ENCODE peak calls at places on chromosome 5, in nine cellular contexts. One of them, this sample, is unnamed.

GRCh38 chr5:59241119-59241518 is 652.4 kb downstream of the PDE4D start:
- DNase-seq in fibroblast of pulmonary artery: no peak
- DNase-seq in A549: no peak
- DNase-seq in HT-29: no peak
- DNase-seq in neuronal stem cell: no peak
- DNase-seq in cardiac muscle cell: no peak
- DNase-seq in HT1080: no peak
- DNase-seq in choroid plexus epithelial cell: no peak
- DNase-seq in HFFc6: no peak
- DNase-seq in this sample: no peak

GRCh38 chr5:59187772-59188347 is 605.0 kb downstream of the RAB3C start:
- DNase-seq in fibroblast of pulmonary artery: peak; percentile 76
- DNase-seq in A549: no peak
- DNase-seq in HT-29: no peak
- DNase-seq in neuronal stem cell: no peak
- DNase-seq in cardiac muscle cell: peak; percentile 80
- DNase-seq in HT1080: peak; percentile 27
- DNase-seq in choroid plexus epithelial cell: peak; percentile 84
- DNase-seq in HFFc6: no peak
- DNase-seq in this sample: no peak

GRCh38 chr5:139492700-139493192 is 10.2 kb upstream of the STING1 start:
- DNase-seq in fibroblast of pulmonary artery: peak; percentile 46
- DNase-seq in A549: no peak
- DNase-seq in HT-29: no peak
- DNase-seq in neuronal stem cell: no peak
- DNase-seq in cardiac muscle cell: peak; percentile 44
- DNase-seq in HT1080: peak; percentile 59
- DNase-seq in choroid plexus epithelial cell: peak; percentile 52
- DNase-seq in HFFc6: peak; percentile 61
- DNase-seq in this sample: peak; percentile 24

GRCh38 chr5:24535646-24536045 is 109.1 kb downstream of the CDH10 start:
- DNase-seq in fibroblast of pulmonary artery: no peak
- DNase-seq in A549: no peak
- DNase-seq in HT-29: peak; percentile 7
- DNase-seq in neuronal stem cell: no peak
- DNase-seq in cardiac muscle cell: no peak
- DNase-seq in HT1080: no peak
- DNase-seq in choroid plexus epithelial cell: no peak
- DNase-seq in HFFc6: no peak
- DNase-seq in this sample: peak; percentile 18

GRCh38 chr5:151550146-151550545 is 41.0 kb downstream of the FAT2 start:
- DNase-seq in fibroblast of pulmonary artery: no peak
- DNase-seq in A549: no peak
- DNase-seq in HT-29: no peak
- DNase-seq in neuronal stem cell: no peak
- DNase-seq in cardiac muscle cell: no peak
- DNase-seq in HT1080: no peak
- DNase-seq in choroid plexus epithelial cell: no peak
- DNase-seq in HFFc6: no peak
- DNase-seq in this sample: peak; percentile 79

GRCh38 chr5:123754903-123755302 is 242.9 kb downstream of the CSNK1G3 start:
- DNase-seq in fibroblast of pulmonary artery: peak; percentile 10
- DNase-seq in A549: no peak
- DNase-seq in HT-29: no peak
- DNase-seq in neuronal stem cell: no peak
- DNase-seq in cardiac muscle cell: peak; percentile 15
- DNase-seq in HT1080: no peak
- DNase-seq in choroid plexus epithelial cell: peak; percentile 22
- DNase-seq in HFFc6: no peak
- DNase-seq in this sample: no peak

GRCh38 chr5:96175090-96175489 is 213.4 kb upstream of the ELL2 start:
- DNase-seq in fibroblast of pulmonary artery: peak; percentile 29
- DNase-seq in A549: peak; percentile 28
- DNase-seq in HT-29: peak; percentile 69
- DNase-seq in neuronal stem cell: no peak
- DNase-seq in cardiac muscle cell: peak; percentile 19
- DNase-seq in HT1080: no peak
- DNase-seq in choroid plexus epithelial cell: no peak
- DNase-seq in HFFc6: no peak
- DNase-seq in this sample: peak; percentile 43

GRCh38 chr5:24773241-24773640 is 128.5 kb upstream of the CDH10 start:
- DNase-seq in fibroblast of pulmonary artery: peak; percentile 14
- DNase-seq in A549: no peak
- DNase-seq in HT-29: no peak
- DNase-seq in neuronal stem cell: no peak
- DNase-seq in cardiac muscle cell: no peak
- DNase-seq in HT1080: no peak
- DNase-seq in choroid plexus epithelial cell: no peak
- DNase-seq in HFFc6: no peak
- DNase-seq in this sample: no peak

GRCh38 chr5:157167219-157167621 is 1.2 kb upstream of the GARIN3 start:
- DNase-seq in fibroblast of pulmonary artery: no peak
- DNase-seq in A549: no peak
- DNase-seq in HT-29: no peak
- DNase-seq in neuronal stem cell: no peak
- DNase-seq in cardiac muscle cell: peak; percentile 5
- DNase-seq in HT1080: peak; percentile 71
- DNase-seq in choroid plexus epithelial cell: peak; percentile 15
- DNase-seq in HFFc6: peak; percentile 67
- DNase-seq in this sample: no peak

GRCh38 chr5:83044941-83045340 is 32.3 kb downstream of the TMEM167A start:
- DNase-seq in fibroblast of pulmonary artery: peak; percentile 11
- DNase-seq in A549: no peak
- DNase-seq in HT-29: no peak
- DNase-seq in neuronal stem cell: no peak
- DNase-seq in cardiac muscle cell: peak; percentile 22
- DNase-seq in HT1080: no peak
- DNase-seq in choroid plexus epithelial cell: no peak
- DNase-seq in HFFc6: no peak
- DNase-seq in this sample: no peak

GRCh38 chr5:78649816-78650561 is 1.4 kb upstream of the LHFPL2 start:
- DNase-seq in fibroblast of pulmonary artery: peak; percentile 65
- DNase-seq in A549: no peak
- DNase-seq in HT-29: no peak
- DNase-seq in neuronal stem cell: no peak
- DNase-seq in cardiac muscle cell: peak; percentile 71
- DNase-seq in HT1080: peak; percentile 46
- DNase-seq in choroid plexus epithelial cell: peak; percentile 89
- DNase-seq in HFFc6: peak; percentile 68
- DNase-seq in this sample: no peak

GRCh38 chr5:179055436-179055835 is 4.7 kb upstream of the ZNF354C start:
- DNase-seq in fibroblast of pulmonary artery: no peak
- DNase-seq in A549: no peak
- DNase-seq in HT-29: no peak
- DNase-seq in neuronal stem cell: no peak
- DNase-seq in cardiac muscle cell: no peak
- DNase-seq in HT1080: no peak
- DNase-seq in choroid plexus epithelial cell: no peak
- DNase-seq in HFFc6: no peak
- DNase-seq in this sample: no peak

GRCh38 chr5:71932131-71932635 is 175.1 kb upstream of the MAP1B start:
- DNase-seq in fibroblast of pulmonary artery: peak; percentile 21
- DNase-seq in A549: peak; percentile 55
- DNase-seq in HT-29: peak; percentile 87
- DNase-seq in neuronal stem cell: no peak
- DNase-seq in cardiac muscle cell: peak; percentile 11
- DNase-seq in HT1080: peak; percentile 76
- DNase-seq in choroid plexus epithelial cell: peak; percentile 50
- DNase-seq in HFFc6: no peak
- DNase-seq in this sample: no peak

GRCh38 chr5:80101993-80102392 is 66.8 kb downstream of the THBS4 start:
- DNase-seq in fibroblast of pulmonary artery: no peak
- DNase-seq in A549: no peak
- DNase-seq in HT-29: no peak
- DNase-seq in neuronal stem cell: no peak
- DNase-seq in cardiac muscle cell: no peak
- DNase-seq in HT1080: no peak
- DNase-seq in choroid plexus epithelial cell: no peak
- DNase-seq in HFFc6: no peak
- DNase-seq in this sample: no peak

GRCh38 chr5:125486634-125487033 is 740.2 kb upstream of the ZNF608 start:
- DNase-seq in fibroblast of pulmonary artery: peak; percentile 80
- DNase-seq in A549: no peak
- DNase-seq in HT-29: no peak
- DNase-seq in neuronal stem cell: no peak
- DNase-seq in cardiac muscle cell: peak; percentile 70
- DNase-seq in HT1080: peak; percentile 37
- DNase-seq in choroid plexus epithelial cell: peak; percentile 85
- DNase-seq in HFFc6: peak; percentile 29
- DNase-seq in this sample: peak; percentile 40

GRCh38 chr5:133876266-133876665 is 92.2 kb downstream of the C5orf15 start:
- DNase-seq in fibroblast of pulmonary artery: no peak
- DNase-seq in A549: no peak
- DNase-seq in HT-29: no peak
- DNase-seq in neuronal stem cell: no peak
- DNase-seq in cardiac muscle cell: no peak
- DNase-seq in HT1080: no peak
- DNase-seq in choroid plexus epithelial cell: no peak
- DNase-seq in HFFc6: no peak
- DNase-seq in this sample: no peak

GRCh38 chr5:96388186-96388585 is 44.9 kb downstream of the PCSK1 start:
- DNase-seq in fibroblast of pulmonary artery: peak; percentile 20
- DNase-seq in A549: no peak
- DNase-seq in HT-29: no peak
- DNase-seq in neuronal stem cell: no peak
- DNase-seq in cardiac muscle cell: peak; percentile 39
- DNase-seq in HT1080: peak; percentile 36
- DNase-seq in choroid plexus epithelial cell: peak; percentile 26
- DNase-seq in HFFc6: no peak
- DNase-seq in this sample: peak; percentile 69

GRCh38 chr5:126948011-126948355 is 82.4 kb downstream of the MARCHF3 start:
- DNase-seq in fibroblast of pulmonary artery: no peak
- DNase-seq in A549: no peak
- DNase-seq in HT-29: no peak
- DNase-seq in neuronal stem cell: no peak
- DNase-seq in cardiac muscle cell: no peak
- DNase-seq in HT1080: no peak
- DNase-seq in choroid plexus epithelial cell: no peak
- DNase-seq in HFFc6: no peak
- DNase-seq in this sample: no peak

GRCh38 chr5:140642718-140643117 is 3.5 kb downstream of the TMCO6 start:
- DNase-seq in fibroblast of pulmonary artery: peak; percentile 56
- DNase-seq in A549: no peak
- DNase-seq in HT-29: no peak
- DNase-seq in neuronal stem cell: no peak
- DNase-seq in cardiac muscle cell: peak; percentile 92
- DNase-seq in HT1080: no peak
- DNase-seq in choroid plexus epithelial cell: peak; percentile 44
- DNase-seq in HFFc6: no peak
- DNase-seq in this sample: peak; percentile 14

This sample was measured in MCF 10A.